ENCODE peak calls at places on chromosomes 13 and 19, in nine cellular contexts. F is ovary; W is choroid plexus epithelial cell; P is epithelial cell of proximal tubule; K is NCI-H2107; U is AG20443; Q is stimulated activated naive CD8-positive, alpha-beta T cell treated with anti-CD3 and anti-CD28 coated beads, Interleukin-15, Interleukin-2, amounts not matched to agents 100 U/mL and 50 U/mL, for 24 hours; X is left ventricle myocardium inferior; J is SW480. C is an unnamed sample.

GRCh38 chr19:35531291-35531690 is 2.0 kb upstream of the GAPDHS start:
- DNase-seq in F (no peak), W (no peak), P (no peak), K (no peak), U (no peak), Q (no peak), X (no peak), J (no peak), C (no peak)

GRCh38 chr19:6589711-6590457 is 1.1 kb downstream of the CD70 start:
- DNase-seq in F (no peak), W (no peak), P (no peak), K (no peak), U (no peak), Q (no peak), X (no peak), J (no peak), C (no peak)

GRCh38 chr19:33383722-33384292 is 10.3 kb downstream of the CEBPG start:
- DNase-seq in F (no peak), W (no peak), P (no peak), K (no peak), U (no peak), Q (no peak), X (no peak), J (no peak), C (no peak)

GRCh38 chr13:26037302-26037701 is 14.5 kb downstream of the SHISA2 start:
- DNase-seq in F (no peak), W (peak; percentile 48), P (no peak), K (no peak), U (peak; percentile 34), Q (peak; percentile 43), X (no peak), J (peak; percentile 50), C (no peak)

GRCh38 chr13:29464105-29464679 is 131.3 kb downstream of the SLC7A1 start:
- DNase-seq in F (no peak), W (no peak), P (no peak), K (no peak), U (no peak), Q (no peak), X (peak; percentile 29), J (no peak), C (no peak)

GRCh38 chr13:79525458-79525857 is 44.5 kb downstream of the NDFIP2 start:
- DNase-seq in F (no peak), W (no peak), P (no peak), K (no peak), U (no peak), Q (no peak), X (no peak), J (no peak), C (no peak)

GRCh38 chr13:77291779-77292178 is 35.1 kb downstream of the MYCBP2 start:
- DNase-seq in F (no peak), W (no peak), P (no peak), K (no peak), U (no peak), Q (no peak), X (no peak), J (no peak), C (no peak)

GRCh38 chr19:21559444-21559843 is 54.0 kb downstream of the ZNF429 start:
- DNase-seq in F (no peak), W (no peak), P (no peak), K (no peak), U (no peak), Q (no peak), X (no peak), J (no peak), C (no peak)

GRCh38 chr13:36850790-36851438 is 31.9 kb downstream of the RFXAP start:
- DNase-seq in F (no peak), W (peak; percentile 3), P (no peak), K (peak; percentile 4), U (no peak), Q (peak; percentile 15), X (no peak), J (peak; percentile 8), C (no peak)

GRCh38 chr13:40169476-40169875 is 497.0 kb downstream of the FOXO1 start:
- DNase-seq in F (no peak), W (no peak), P (no peak), K (no peak), U (no peak), Q (no peak), X (no peak), J (no peak), C (no peak)

GRCh38 chr19:7413629-7414028 is 64.9 kb downstream of the ARHGEF18 start:
- DNase-seq in F (no peak), W (no peak), P (no peak), K (no peak), U (no peak), Q (no peak), X (no peak), J (no peak), C (no peak)

GRCh38 chr19:39951686-39952085 is 17.3 kb upstream of the FCGBP start:
- DNase-seq in F (no peak), W (peak; percentile 82), P (no peak), K (no peak), U (peak; percentile 49), Q (peak; percentile 25), X (no peak), J (no peak), C (no peak)

GRCh38 chr13:110213461-110214074 is 93.4 kb downstream of the COL4A1 start:
- DNase-seq in F (no peak), W (no peak), P (no peak), K (no peak), U (no peak), Q (no peak), X (no peak), J (no peak), C (no peak)

GRCh38 chr19:55683449-55684261 is 8.6 kb downstream of the EPN1 start:
- DNase-seq in F (no peak), W (no peak), P (no peak), K (no peak), U (no peak), Q (no peak), X (no peak), J (no peak), C (no peak)

GRCh38 chr19:55247621-55248099 is 11.2 kb downstream of the PPP6R1 start:
- DNase-seq in F (no peak), W (peak; percentile 44), P (no peak), K (no peak), U (peak; percentile 58), Q (no peak), X (peak; percentile 56), J (no peak), C (no peak)

GRCh38 chr13:43364210-43365041 is 341.0 kb downstream of the DNAJC15 start:
- DNase-seq in F (no peak), W (peak; percentile 72), P (no peak), K (no peak), U (peak; percentile 59), Q (no peak), X (no peak), J (no peak), C (no peak)

GRCh38 chr19:6489278-6490061 is 7.9 kb upstream of the DENND1C start:
- DNase-seq in F (no peak), W (no peak), P (no peak), K (no peak), U (no peak), Q (no peak), X (no peak), J (no peak), C (peak; percentile 57)

GRCh38 chr19:6076675-6077463 is 33.4 kb downstream of the RFX2 start:
- DNase-seq in F (no peak), W (peak; percentile 86), P (no peak), K (no peak), U (peak; percentile 82), Q (no peak), X (no peak), J (peak; percentile 33), C (no peak)